ENCODE peak calls at places on chromosomes 2 and 18, in six cellular contexts. G, P, V, F, Z and Y are unnamed samples.

GRCh38 chr2:134500211-134500935 is 218.4 kb downstream of the TMEM163 start:
- DNase-seq in G (no peak), P (no peak), V (peak), F (no peak), Z (no peak), Y (no peak)

GRCh38 chr18:8052237-8052701 is 485.2 kb downstream of the PTPRM start:
- DNase-seq in G (no peak), P (no peak), V (no peak), F (no peak), Z (no peak), Y (peak)

GRCh38 chr2:188485496-188485895 is 193.8 kb downstream of the GULP1 start:
- DNase-seq in G (no peak), P (no peak), V (no peak), F (no peak), Z (no peak), Y (peak)

GRCh38 chr18:72458256-72458655 is 85.9 kb downstream of the CBLN2 start:
- DNase-seq in G (no peak), P (no peak), V (no peak), F (no peak), Z (no peak), Y (no peak)

GRCh38 chr2:9770308-9771100 is 72.8 kb upstream of the TAF1B start:
- DNase-seq in G (peak), P (no peak), V (peak), F (peak), Z (no peak), Y (peak)

GRCh38 chr18:73366713-73367112 is 498.9 kb upstream of the NETO1 start:
- DNase-seq in G (no peak), P (no peak), V (no peak), F (no peak), Z (no peak), Y (no peak)

GRCh38 chr18:34493566-34494358 is 216.3 kb upstream of the DTNA start:
- DNase-seq in G (peak), P (no peak), V (peak), F (peak), Z (peak), Y (peak)

GRCh38 chr18:48405108-48405507 is 4.1 kb downstream of the ZBTB7C start:
- DNase-seq in G (no peak), P (no peak), V (no peak), F (no peak), Z (no peak), Y (no peak)

GRCh38 chr2:228329279-228329678 is 147.8 kb upstream of the SPHKAP start:
- DNase-seq in G (no peak), P (no peak), V (no peak), F (no peak), Z (no peak), Y (no peak)

GRCh38 chr18:32271649-32272324 is 81.9 kb downstream of the MEP1B start:
- DNase-seq in G (no peak), P (no peak), V (peak), F (no peak), Z (no peak), Y (peak)

GRCh38 chr2:204796581-204796980 is 251.3 kb downstream of the PARD3B start:
- DNase-seq in G (no peak), P (no peak), V (no peak), F (no peak), Z (no peak), Y (no peak)

GRCh38 chr18:37328946-37329719 is 236.5 kb downstream of the CELF4 start:
- DNase-seq in G (no peak), P (no peak), V (no peak), F (no peak), Z (no peak), Y (no peak)

GRCh38 chr18:28972333-28972732 is 795.4 kb upstream of the CDH2 start:
- DNase-seq in G (no peak), P (no peak), V (no peak), F (no peak), Z (no peak), Y (no peak)

GRCh38 chr2:74328074-74328473 is 15.1 kb downstream of the SLC4A5 start:
- DNase-seq in G (no peak), P (no peak), V (no peak), F (no peak), Z (no peak), Y (no peak)

GRCh38 chr2:200396726-200397348 is 90.3 kb downstream of the SPATS2L start:
- DNase-seq in G (no peak), P (no peak), V (peak), F (no peak), Z (no peak), Y (peak)

GRCh38 chr2:191657977-191658376 is 20.0 kb upstream of the NABP1 start:
- DNase-seq in G (no peak), P (no peak), V (no peak), F (no peak), Z (no peak), Y (no peak)

GRCh38 chr18:47930086-47930843 is at the start of gene SMAD2:
- DNase-seq in G (peak), P (peak), V (peak), F (peak), Z (peak), Y (peak)

GRCh38 chr18:8423051-8423558 is 186.1 kb upstream of the RAB12 start:
- DNase-seq in G (no peak), P (no peak), V (peak), F (no peak), Z (no peak), Y (peak)